ENCODE peak calls at places on chromosomes 5 and 9, in four cellular contexts. O is K562, Q is HL-60, K is GM12878. H is an unnamed sample.
A peak's percentile ranks its signal among the peaks of the same experiment; 100 is the strongest.

GRCh38 chr9:98074119-98074990 is 17.8 kb downstream of the NANS start:
- DNase-seq in K (no peak), Q (peak; percentile 56), O (peak; percentile 67), H (peak; percentile 60)

GRCh38 chr5:75729321-75729720 is 12.1 kb upstream of the POC5 start:
- DNase-seq in K (no peak), Q (no peak), O (no peak), H (no peak)

GRCh38 chr9:105331755-105332154 is 87.3 kb downstream of the SLC44A1 start:
- DNase-seq in O (no peak), K (no peak), Q (no peak), H (no peak)

GRCh38 chr5:109693535-109694152 is 3.9 kb downstream of the MAN2A1 start:
- DNase-seq in K (no peak), Q (no peak), O (no peak), H (no peak)

GRCh38 chr5:109987355-109987754 is 297.6 kb downstream of the MAN2A1 start:
- DNase-seq in O (no peak), K (no peak), Q (no peak), H (no peak)

GRCh38 chr5:151523335-151523734 is 67.8 kb downstream of the FAT2 start:
- DNase-seq in K (no peak), O (peak; percentile 55), Q (peak; percentile 69), H (peak; percentile 54)

GRCh38 chr9:121779381-121780117 is 128.1 kb downstream of the DAB2IP start:
- DNase-seq in K (peak; percentile 5), O (no peak), Q (no peak), H (no peak)

GRCh38 chr9:14412778-14413177 is 98.8 kb upstream of the NFIB start:
- DNase-seq in Q (no peak), K (no peak), O (no peak), H (no peak)

DNA sequence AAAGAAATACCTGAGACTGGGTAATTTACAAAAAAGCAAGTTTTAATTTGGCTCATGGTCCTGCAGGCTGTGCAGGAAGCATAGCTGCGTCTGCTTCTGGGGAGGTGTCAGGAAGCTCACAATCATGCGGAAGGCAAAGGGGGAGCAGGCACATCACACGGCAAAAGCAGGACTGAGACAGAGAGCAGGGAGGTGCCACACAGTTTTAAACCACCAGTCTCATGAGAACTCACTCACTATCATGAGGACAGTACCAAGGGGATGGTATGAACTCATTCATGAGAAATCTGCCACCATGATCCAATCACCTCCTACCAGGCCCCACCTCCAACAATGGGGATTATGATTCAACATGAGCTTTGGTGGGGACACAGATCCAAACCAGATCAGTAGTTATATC is 96.2 kb downstream of the OSTF1 start:
- DNase-seq in K (no peak), Q (no peak), O (no peak), H (no peak)
- TF ChIP-seq SPI1 in K (no peak), Q (no peak), O (no peak), H (no peak)

GRCh38 chr9:16726718-16727451 is 143.6 kb downstream of the BNC2 start:
- DNase-seq in O (no peak), Q (peak; percentile 44), K (no peak), H (no peak)
- TF ChIP-seq SPI1 in O (no peak), Q (no peak), K (no peak), H (no peak)

GRCh38 chr5:86971034-86971511 is 296.6 kb upstream of the RASA1 start:
- DNase-seq in K (no peak), Q (peak; percentile 2), O (no peak), H (no peak)

GRCh38 chr5:86964889-86965288 is 302.8 kb upstream of the RASA1 start:
- DNase-seq in O (no peak), K (no peak), Q (no peak), H (no peak)

GRCh38 chr5:86968311-86968753 is 299.4 kb upstream of the RASA1 start:
- DNase-seq in Q (no peak), O (no peak), K (no peak), H (no peak)
- TF ChIP-seq SPI1 in Q (no peak), O (no peak), K (no peak), H (no peak)

GRCh38 chr9:81629440-81629839 is 59.9 kb downstream of the TLE1 start:
- DNase-seq in K (no peak), O (no peak), Q (no peak), H (no peak)
- TF ChIP-seq SPI1 in K (no peak), O (no peak), Q (no peak), H (no peak)

GRCh38 chr9:137046094-137046787 is at the start of gene NPDC1:
- DNase-seq in Q (peak; percentile 81), O (peak; percentile 84), K (no peak), H (peak; percentile 97)
- TF ChIP-seq SPI1 in Q (peak; percentile 36), O (peak; percentile 28), K (no peak), H (no peak)

GRCh38 chr9:89612566-89613278 is 7.9 kb downstream of the GADD45G start:
- DNase-seq in Q (no peak), K (no peak), O (no peak), H (no peak)
- TF ChIP-seq SPI1 in Q (no peak), K (no peak), O (no peak), H (no peak)

GRCh38 chr5:152673601-152674000 is 268.5 kb upstream of the NMUR2 start:
- DNase-seq in Q (no peak), O (no peak), K (no peak), H (no peak)

GRCh38 chr5:152674403-152674802 is 269.3 kb upstream of the NMUR2 start:
- DNase-seq in O (no peak), K (no peak), Q (no peak), H (no peak)

GRCh38 chr5:152676177-152676576 is 271.1 kb upstream of the NMUR2 start:
- DNase-seq in O (no peak), Q (no peak), K (no peak), H (no peak)
- TF ChIP-seq SPI1 in O (no peak), Q (no peak), K (no peak), H (no peak)

GRCh38 chr5:51838459-51839253 is 455.4 kb downstream of the ISL1 start:
- DNase-seq in O (no peak), K (no peak), Q (no peak), H (no peak)
- TF ChIP-seq SPI1 in O (no peak), K (no peak), Q (no peak), H (no peak)

DNA sequence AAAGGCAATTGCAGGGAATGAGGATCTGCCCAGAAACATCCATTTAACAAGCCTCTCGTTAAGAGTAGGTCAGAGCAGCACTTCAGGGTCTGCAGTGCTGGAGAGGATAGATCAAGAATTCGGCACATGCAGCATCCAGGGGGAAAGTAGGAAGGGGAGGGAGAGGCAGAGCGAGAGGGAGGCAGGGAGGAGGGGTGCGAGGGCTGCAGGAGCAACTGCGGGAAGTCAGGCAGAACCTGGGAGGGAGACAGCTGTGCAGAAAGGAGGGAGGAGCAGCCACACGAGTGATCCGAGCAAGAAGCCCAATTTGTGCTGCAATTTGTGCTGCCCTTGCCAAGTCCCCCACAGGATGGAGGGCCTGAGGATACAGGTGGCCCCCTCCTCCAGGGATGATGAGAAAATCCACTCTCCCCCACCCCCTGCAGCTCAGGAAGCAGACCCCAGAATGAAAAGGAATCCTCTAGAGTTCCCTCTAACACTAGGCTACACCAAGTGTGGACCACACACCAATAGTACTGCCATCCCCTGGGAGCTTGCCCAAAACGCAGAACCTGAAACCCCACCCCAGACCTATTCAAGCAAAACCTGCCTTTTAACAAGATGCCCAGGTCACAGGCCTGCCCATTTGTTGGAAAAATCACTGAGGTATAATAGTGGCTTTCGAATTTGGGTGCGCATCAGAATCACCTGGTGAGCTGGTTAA is 62.1 kb downstream of the EPB41L4B start:
- DNase-seq in K (no peak), O (no peak), Q (no peak), H (no peak)
- TF ChIP-seq SPI1 in K (no peak), O (no peak), Q (no peak), H (no peak)

GRCh38 chr9:136889858-136890257 is 3.5 kb downstream of the TRAF2 start:
- DNase-seq in K (no peak), Q (no peak), O (no peak), H (no peak)
- TF ChIP-seq SPI1 in K (no peak), Q (no peak), O (no peak), H (no peak)

H was measured in GM12891.